ENCODE peak calls at places on chromosomes 12 and 14, in eight cellular contexts. J is cardiac fibroblast, S is uterus, B is astrocyte of the spinal cord, V is progenitor cell of endocrine pancreas, F is fibroblast of the aortic adventitia, R is A673, T is lower lobe of right lung. O is an unnamed sample.

GRCh38 chr14:73014105-73014504 is 12.8 kb downstream of the ZFYVE1 start:
- DNase-seq in J (no peak), S (no peak), B (peak), V (no peak), F (no peak), R (no peak), T (no peak), O (no peak)

GRCh38 chr12:123151679-123152454 is 977 bp upstream of the PITPNM2 start:
- DNase-seq in J (no peak), S (no peak), B (no peak), V (no peak), F (no peak), R (no peak), T (no peak), O (no peak)

GRCh38 chr12:98970950-98971349 is 325.9 kb downstream of the APAF1 start:
- DNase-seq in J (no peak), S (no peak), B (no peak), V (no peak), F (no peak), R (no peak), T (no peak), O (no peak)

GRCh38 chr14:21101802-21102413 is 1.0 kb downstream of the TMEM253 start:
- DNase-seq in J (no peak), S (no peak), B (no peak), V (no peak), F (no peak), R (no peak), T (no peak), O (no peak)

GRCh38 chr14:75242546-75243273 is 35.9 kb upstream of the FOS start:
- DNase-seq in J (peak), S (peak), B (peak), V (no peak), F (peak), R (peak), T (peak), O (no peak)

GRCh38 chr14:24331731-24332093 is 3.2 kb downstream of the ADCY4 start:
- DNase-seq in J (no peak), S (no peak), B (no peak), V (no peak), F (no peak), R (no peak), T (no peak), O (no peak)

GRCh38 chr12:132063491-132063890 is 80.6 kb downstream of the DDX51 start:
- DNase-seq in J (no peak), S (no peak), B (no peak), V (no peak), F (no peak), R (no peak), T (no peak), O (no peak)

GRCh38 chr12:104586325-104587048 is 129.7 kb downstream of the CHST11 start:
- DNase-seq in J (no peak), S (no peak), B (no peak), V (no peak), F (no peak), R (no peak), T (no peak), O (no peak)

GRCh38 chr14:95533391-95533821 is 1.4 kb upstream of the GLRX5 start:
- DNase-seq in J (peak), S (no peak), B (peak), V (no peak), F (peak), R (peak), T (no peak), O (no peak)

GRCh38 chr14:24094839-24095195 is 706 bp downstream of the PCK2 start:
- DNase-seq in J (peak), S (no peak), B (peak), V (no peak), F (peak), R (no peak), T (no peak), O (peak)

GRCh38 chr12:20257311-20257710 is 111.0 kb upstream of the PDE3A start:
- DNase-seq in J (no peak), S (no peak), B (no peak), V (no peak), F (no peak), R (no peak), T (no peak), O (no peak)

GRCh38 chr12:109741286-109741969 is 27.8 kb downstream of the FAM222A start:
- DNase-seq in J (no peak), S (no peak), B (no peak), V (no peak), F (no peak), R (no peak), T (peak), O (peak)

GRCh38 chr14:37708481-37708880 is 113.1 kb downstream of the TTC6 start:
- DNase-seq in J (no peak), S (no peak), B (peak), V (no peak), F (no peak), R (no peak), T (no peak), O (no peak)

GRCh38 chr12:94282675-94283074 is 134.3 kb downstream of the PLXNC1 start:
- DNase-seq in J (no peak), S (no peak), B (no peak), V (no peak), F (no peak), R (no peak), T (peak), O (no peak)

GRCh38 chr12:53750812-53751335 is 905 bp downstream of the CISTR start:
- DNase-seq in J (peak), S (peak), B (no peak), V (no peak), F (no peak), R (peak), T (peak), O (no peak)

GRCh38 chr12:27779416-27779815 is 617 bp upstream of the KLHL42 start:
- DNase-seq in J (peak), S (peak), B (peak), V (peak), F (peak), R (no peak), T (no peak), O (no peak)

GRCh38 chr12:105982022-105982421 is 156.7 kb downstream of the NUAK1 start:
- DNase-seq in J (no peak), S (no peak), B (no peak), V (no peak), F (no peak), R (no peak), T (peak), O (no peak)

GRCh38 chr12:2240390-2240789 is 187.6 kb downstream of the CACNA1C start:
- DNase-seq in J (no peak), S (no peak), B (no peak), V (no peak), F (no peak), R (no peak), T (no peak), O (no peak)

GRCh38 chr14:101350021-101350420 is 211.3 kb upstream of the DIO3 start:
- DNase-seq in J (no peak), S (no peak), B (no peak), V (no peak), F (no peak), R (no peak), T (no peak), O (no peak)

GRCh38 chr14:31449136-31449535 is 8.2 kb downstream of the DTD2 start:
- DNase-seq in J (no peak), S (no peak), B (no peak), V (no peak), F (no peak), R (no peak), T (no peak), O (no peak)

GRCh38 chr12:6699989-6700645 is 498 bp downstream of the PIANP start:
- DNase-seq in J (no peak), S (peak), B (no peak), V (peak), F (no peak), R (no peak), T (no peak), O (no peak)

GRCh38 chr14:39467889-39468524 is 35.8 kb upstream of the FBXO33 start:
- DNase-seq in J (peak), S (no peak), B (peak), V (no peak), F (peak), R (peak), T (no peak), O (no peak)

GRCh38 chr12:68030248-68030647 is 41.0 kb downstream of the IFNG-AS1 start:
- DNase-seq in J (no peak), S (no peak), B (no peak), V (no peak), F (no peak), R (no peak), T (no peak), O (no peak)

GRCh38 chr12:113127791-113128199 is 7.8 kb downstream of the RASAL1 start:
- DNase-seq in J (no peak), S (no peak), B (no peak), V (no peak), F (no peak), R (no peak), T (peak), O (no peak)

GRCh38 chr12:10098762-10099161 is at the start of gene CLEC1A:
- DNase-seq in J (no peak), S (peak), B (peak), V (no peak), F (no peak), R (no peak), T (no peak), O (no peak)

GRCh38 chr12:120737557-120738251 is 12.1 kb downstream of the ACADS start:
- DNase-seq in J (peak), S (no peak), B (no peak), V (no peak), F (no peak), R (peak), T (no peak), O (no peak)

GRCh38 chr12:95859344-95859816 is 628 bp downstream of the SNRPF start:
- DNase-seq in J (peak), S (no peak), B (peak), V (no peak), F (no peak), R (peak), T (no peak), O (no peak)

GRCh38 chr14:47919994-47920393 is 244.6 kb upstream of the MDGA2 start:
- DNase-seq in J (no peak), S (no peak), B (no peak), V (no peak), F (no peak), R (no peak), T (no peak), O (no peak)

GRCh38 chr12:42556917-42557316 is 32.6 kb downstream of the PRICKLE1 start:
- DNase-seq in J (no peak), S (no peak), B (no peak), V (no peak), F (no peak), R (no peak), T (no peak), O (no peak)

GRCh38 chr14:80239631-80240030 is 28.3 kb upstream of the DIO2 start:
- DNase-seq in J (no peak), S (no peak), B (no peak), V (no peak), F (no peak), R (no peak), T (no peak), O (no peak)

GRCh38 chr12:115710104-115710564 is 567.4 kb downstream of the MED13L start:
- DNase-seq in J (peak), S (peak), B (peak), V (no peak), F (peak), R (no peak), T (no peak), O (no peak)

GRCh38 chr14:54894995-54895394 is 7.6 kb downstream of the GCH1 start:
- DNase-seq in J (peak), S (no peak), B (no peak), V (no peak), F (peak), R (peak), T (no peak), O (no peak)

GRCh38 chr12:6563448-6564050 is 4.5 kb downstream of the NOP2 start:
- DNase-seq in J (peak), S (peak), B (peak), V (peak), F (peak), R (peak), T (peak), O (no peak)

GRCh38 chr12:108638141-108638823 is 4.6 kb upstream of the SELPLG start:
- DNase-seq in J (no peak), S (peak), B (no peak), V (no peak), F (no peak), R (no peak), T (peak), O (no peak)

GRCh38 chr14:73460691-73461127 is 2.4 kb upstream of the NUMB start:
- DNase-seq in J (peak), S (no peak), B (peak), V (no peak), F (peak), R (peak), T (no peak), O (no peak)

GRCh38 chr14:104085032-104085888 is at the start of gene ASPG:
- DNase-seq in J (no peak), S (peak), B (no peak), V (no peak), F (no peak), R (no peak), T (peak), O (no peak)

GRCh38 chr14:66009104-66009503 is 477.1 kb upstream of the CCDC196 start:
- DNase-seq in J (peak), S (no peak), B (peak), V (no peak), F (peak), R (peak), T (no peak), O (no peak)

GRCh38 chr12:113190761-113191160 is 5.2 kb downstream of the RITA1 start:
- DNase-seq in J (peak), S (no peak), B (peak), V (no peak), F (peak), R (peak), T (no peak), O (no peak)

GRCh38 chr14:75141967-75142366 is 15.1 kb upstream of the NEK9 start:
- DNase-seq in J (peak), S (no peak), B (peak), V (no peak), F (peak), R (peak), T (no peak), O (no peak)

GRCh38 chr14:90406384-90406798 is 9.6 kb downstream of the CALM1 start:
- DNase-seq in J (no peak), S (no peak), B (no peak), V (no peak), F (no peak), R (peak), T (no peak), O (no peak)

GRCh38 chr14:90412058-90412457 is 15.2 kb downstream of the CALM1 start:
- DNase-seq in J (no peak), S (no peak), B (no peak), V (no peak), F (peak), R (no peak), T (no peak), O (no peak)

GRCh38 chr14:90409209-90409730 is 12.4 kb downstream of the CALM1 start:
- DNase-seq in J (peak), S (peak), B (peak), V (no peak), F (peak), R (peak), T (no peak), O (no peak)

GRCh38 chr14:90405755-90406154 is 8.9 kb downstream of the CALM1 start:
- DNase-seq in J (no peak), S (no peak), B (no peak), V (no peak), F (no peak), R (peak), T (no peak), O (no peak)

DNA sequence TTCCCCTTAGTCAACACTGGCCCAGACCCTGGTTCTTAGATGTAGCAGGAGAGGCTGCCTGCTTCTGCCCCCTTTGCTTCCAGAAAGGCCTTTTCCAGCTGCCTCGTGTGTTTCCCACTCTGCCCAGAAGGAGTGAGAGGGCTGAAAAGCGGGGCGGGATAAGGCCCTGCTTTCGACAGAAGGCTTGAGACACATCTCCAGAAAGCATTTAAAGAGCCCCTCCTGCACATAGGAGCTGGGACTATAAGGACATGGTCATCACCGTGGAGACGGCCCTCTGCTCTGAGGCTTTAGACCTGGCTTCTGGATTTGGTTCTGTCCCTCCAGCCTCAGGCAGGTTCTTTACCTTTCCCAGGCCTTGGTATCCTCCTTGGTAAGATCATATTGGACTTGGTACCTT is 11.9 kb downstream of the CALM1 start:
- DNase-seq in J (no peak), S (no peak), B (peak), V (no peak), F (no peak), R (peak), T (no peak), O (no peak)
- TF ChIP-seq CTCF in J (no peak), S (no peak), B (no peak), V (no peak), F (no peak), R (no peak), T (no peak), O (no peak)

GRCh38 chr12:57031228-57031670 is 14.9 kb upstream of the TAC3 start:
- DNase-seq in J (no peak), S (no peak), B (no peak), V (no peak), F (no peak), R (peak), T (no peak), O (no peak)
- TF ChIP-seq CTCF in J (no peak), S (no peak), B (no peak), V (no peak), F (no peak), R (no peak), T (no peak), O (no peak)

GRCh38 chr14:35123388-35123703 is 994 bp downstream of the PRORP start:
- DNase-seq in J (no peak), S (no peak), B (no peak), V (no peak), F (no peak), R (no peak), T (no peak), O (no peak)

GRCh38 chr14:35122696-35123387 is 490 bp downstream of the PRORP start:
- DNase-seq in J (peak), S (no peak), B (peak), V (no peak), F (peak), R (no peak), T (no peak), O (no peak)

GRCh38 chr14:35124127-35124526 is 1.8 kb downstream of the PRORP start:
- DNase-seq in J (no peak), S (no peak), B (no peak), V (no peak), F (no peak), R (no peak), T (no peak), O (no peak)

GRCh38 chr14:35121887-35122695 is at the start of the genes PPP2R3C and PRORP:
- DNase-seq in J (peak), S (peak), B (peak), V (peak), F (peak), R (peak), T (peak), O (peak)

DNA sequence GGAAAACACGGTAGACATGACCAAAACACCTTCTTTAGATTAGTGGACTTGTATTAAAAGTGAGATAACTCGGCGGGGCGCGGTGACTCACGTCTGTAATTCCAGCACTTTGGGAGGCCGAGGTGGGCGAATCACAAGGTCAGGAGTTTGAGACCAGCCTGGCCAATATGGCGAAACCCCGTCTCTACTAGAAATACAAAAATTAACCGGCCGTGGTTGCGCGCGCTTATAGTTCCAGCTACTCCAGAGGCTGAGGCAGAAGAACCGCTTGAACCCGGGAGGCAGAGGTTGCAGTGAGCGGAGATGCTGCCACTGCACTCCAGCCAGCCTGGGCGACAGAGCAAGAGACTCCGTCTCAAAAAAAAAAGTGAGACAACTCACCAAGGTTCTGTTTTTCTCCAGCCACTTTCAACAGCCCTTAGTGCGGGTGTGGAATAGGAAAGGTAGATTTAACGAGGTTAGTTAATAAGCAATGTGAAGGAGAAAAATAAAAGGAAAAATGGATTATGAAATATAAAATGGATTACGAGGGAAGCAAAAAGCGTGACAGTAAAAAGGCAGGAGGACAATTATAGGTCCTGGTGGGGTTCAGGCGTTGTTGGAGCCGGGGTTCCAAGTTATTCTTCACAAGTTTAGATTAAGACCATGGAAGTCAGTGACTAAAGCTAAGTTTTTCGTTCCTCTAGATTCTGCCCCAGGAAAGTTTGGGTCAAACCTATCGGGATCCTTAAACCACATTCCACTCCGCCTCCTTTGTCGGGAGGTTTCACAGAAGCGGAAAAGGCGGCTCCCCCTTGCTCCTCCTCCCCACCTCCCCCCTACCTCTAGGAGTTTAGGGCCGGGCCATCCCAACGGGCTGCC is 534 bp downstream of the PPP2R3C start:
- DNase-seq in J (peak), S (peak), B (no peak), V (no peak), F (peak), R (peak), T (peak), O (no peak)
- TF ChIP-seq CTCF in J (no peak), S (no peak), B (no peak), V (no peak), F (no peak), R (no peak), T (no peak), O (no peak)

DNA sequence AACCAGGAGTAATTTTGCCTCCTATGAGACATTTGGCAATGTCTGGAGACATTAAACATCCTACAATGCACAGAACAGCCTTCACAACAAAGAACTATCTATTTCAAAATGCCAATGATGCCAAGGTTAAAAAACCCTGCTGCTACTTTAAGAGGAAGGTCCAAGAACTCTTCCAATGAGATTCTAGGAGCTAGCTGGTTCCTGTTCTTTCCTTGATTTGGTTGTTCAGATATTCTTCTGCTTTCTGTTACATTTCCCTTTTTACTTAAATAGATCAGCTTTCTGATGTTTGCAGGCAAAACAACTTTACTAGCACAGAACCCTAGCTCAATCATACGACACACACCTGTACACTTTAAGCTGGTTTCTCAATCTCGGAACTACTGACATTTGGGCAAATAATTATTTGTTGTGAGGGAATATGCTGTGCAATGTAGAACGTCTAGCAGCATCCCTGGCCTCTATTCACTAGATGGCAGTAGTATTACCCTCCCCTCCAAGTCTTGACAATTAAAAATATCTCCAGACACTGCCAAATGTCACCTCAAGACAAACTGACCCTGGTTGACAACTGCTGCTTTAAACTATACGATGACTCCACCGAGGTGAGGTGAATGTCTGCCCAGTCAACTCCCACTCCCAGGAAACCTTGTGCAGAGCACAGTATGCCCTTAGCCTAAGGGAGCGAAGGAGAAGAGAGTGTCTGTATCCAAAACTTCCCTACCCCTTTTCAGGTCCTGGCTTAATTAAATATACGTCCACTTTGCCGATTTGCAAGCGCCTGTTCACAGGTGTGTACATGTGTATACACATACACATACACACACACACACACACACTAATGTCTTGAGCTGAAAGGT is 4.4 kb downstream of the BLTP3B start:
- DNase-seq in J (peak), S (no peak), B (peak), V (no peak), F (peak), R (peak), T (no peak), O (no peak)
- TF ChIP-seq CTCF in J (peak), S (no peak), B (peak), V (peak), F (peak), R (peak), T (no peak), O (peak)